ENCODE peak calls at places on chromosome 17, in five cellular contexts. B is fibroblast of lung, E is adrenal gland, G is neural progenitor cell, I is ovary. T is an unnamed sample.

GRCh38 chr17:570403-570802 is 144.2 kb downstream of the VPS53 start:
- DNase-seq in G (no peak), I (no peak), E (no peak), B (no peak), T (no peak)

GRCh38 chr17:17467720-17468119 is 9.1 kb upstream of the MED9 start:
- DNase-seq in G (no peak), E (peak; percentile 89), I (no peak), B (no peak), T (peak; percentile 89)

GRCh38 chr17:74994440-74994839 is 7.0 kb downstream of the CDR2L start:
- DNase-seq in I (no peak), G (no peak), E (no peak), B (no peak), T (no peak)

GRCh38 chr17:75542184-75542583 is 16.7 kb downstream of the LLGL2 start:
- DNase-seq in I (no peak), E (no peak), B (no peak), G (no peak), T (peak; percentile 64)

GRCh38 chr17:63986842-63987615 is 11.1 kb upstream of the PRR29 start:
- DNase-seq in B (no peak), I (no peak), G (no peak), E (no peak), T (no peak)

GRCh38 chr17:13230350-13230900 is 212.6 kb upstream of the ELAC2 start:
- DNase-seq in B (no peak), E (no peak), I (no peak), G (no peak), T (no peak)

GRCh38 chr17:52297230-52298010 is 138.9 kb upstream of the CA10 start:
- DNase-seq in I (no peak), E (peak; percentile 66), B (no peak), G (peak; percentile 5), T (no peak)

GRCh38 chr17:17959520-17960361 is 12.5 kb downstream of the TOM1L2 start:
- DNase-seq in I (no peak), E (no peak), B (peak; percentile 67), G (no peak), T (peak; percentile 43)

GRCh38 chr17:68057531-68057952 is 22.0 kb downstream of the KPNA2 start:
- DNase-seq in I (no peak), E (peak; percentile 71), B (peak; percentile 48), G (no peak), T (peak; percentile 46)

GRCh38 chr17:632551-632950 is 82.1 kb downstream of the VPS53 start:
- DNase-seq in B (no peak), I (no peak), G (no peak), E (no peak), T (no peak)

GRCh38 chr17:12887088-12887487 is 97.8 kb downstream of the ARHGAP44 start:
- DNase-seq in E (no peak), I (no peak), G (no peak), B (no peak), T (no peak)

GRCh38 chr17:75909051-75909811 is 4.5 kb upstream of the MRPL38 start:
- DNase-seq in I (no peak), G (no peak), B (no peak), E (no peak), T (no peak)

GRCh38 chr17:56297142-56297541 is 143.9 kb downstream of the ANKFN1 start:
- DNase-seq in B (peak; percentile 33), G (no peak), E (no peak), I (no peak), T (no peak)

GRCh38 chr17:79607941-79608728 is 2.7 kb downstream of the RBFOX3 start:
- DNase-seq in B (no peak), I (no peak), G (peak; percentile 88), E (no peak), T (no peak)

GRCh38 chr17:18226284-18226945 is 980 bp downstream of the LLGL1 start:
- DNase-seq in G (no peak), E (no peak), I (no peak), B (no peak), T (no peak)

GRCh38 chr17:32659419-32659842 is 172.6 kb downstream of the CDK5R1 start:
- DNase-seq in B (peak; percentile 65), G (peak; percentile 69), I (peak; percentile 70), E (peak; percentile 94), T (peak; percentile 74)

GRCh38 chr17:17555151-17555550 is 36.4 kb downstream of the PEMT start:
- DNase-seq in I (no peak), G (no peak), E (no peak), B (no peak), T (no peak)

GRCh38 chr17:6548578-6549330 is 7.6 kb downstream of the PITPNM3 start:
- DNase-seq in B (no peak), E (no peak), I (peak; percentile 56), G (no peak), T (no peak)

GRCh38 chr17:29126268-29126923 is 53.8 kb downstream of the MYO18A start:
- DNase-seq in I (no peak), B (no peak), G (no peak), E (no peak), T (no peak)

GRCh38 chr17:3983945-3984484 is 19.8 kb upstream of the ATP2A3 start:
- DNase-seq in I (no peak), B (peak; percentile 20), G (no peak), E (no peak), T (no peak)

GRCh38 chr17:79945591-79946255 is 89.9 kb downstream of the TBC1D16 start:
- DNase-seq in I (peak; percentile 31), E (no peak), B (no peak), G (no peak), T (no peak)

GRCh38 chr17:20157078-20157360 is 147.9 kb downstream of the SPECC1 start:
- DNase-seq in I (peak; percentile 45), G (peak; percentile 21), B (no peak), E (no peak), T (peak; percentile 32)

GRCh38 chr17:55540414-55541091 is 29.3 kb upstream of the SMIM36 start:
- DNase-seq in B (peak; percentile 17), E (no peak), G (no peak), I (no peak), T (no peak)

GRCh38 chr17:40341808-40342574 is 22.5 kb downstream of the GJD3 start:
- DNase-seq in E (peak; percentile 87), G (peak; percentile 84), I (peak; percentile 88), B (peak; percentile 58), T (peak; percentile 84)

GRCh38 chr17:16939606-16940115 is 32.3 kb downstream of the TNFRSF13B start:
- DNase-seq in E (peak; percentile 20), G (no peak), I (no peak), B (no peak), T (no peak)

GRCh38 chr17:354651-355556 is 2.3 kb upstream of the RPH3AL start:
- DNase-seq in I (no peak), B (no peak), G (no peak), E (no peak), T (peak; percentile 12)

GRCh38 chr17:77242118-77242800 is 101.5 kb downstream of the SEC14L1 start:
- DNase-seq in B (no peak), G (no peak), I (no peak), E (no peak), T (peak; percentile 16)

GRCh38 chr17:7312432-7313027 is 2.6 kb downstream of the GPS2 start:
- DNase-seq in E (no peak), I (no peak), B (no peak), G (no peak), T (no peak)

GRCh38 chr17:18889658-18890057 is 31.7 kb downstream of the PRPSAP2 start:
- DNase-seq in B (no peak), E (peak; percentile 44), I (no peak), G (no peak), T (no peak)

GRCh38 chr17:350706-351435 is 1.7 kb downstream of the RPH3AL start:
- DNase-seq in I (peak; percentile 87), G (no peak), B (peak; percentile 53), E (peak; percentile 95), T (peak; percentile 98)

GRCh38 chr17:19766421-19767270 is 18.5 kb upstream of the ALDH3A1 start:
- DNase-seq in E (peak; percentile 87), B (peak; percentile 53), I (peak; percentile 90), G (peak; percentile 84), T (peak; percentile 71)

GRCh38 chr17:17935321-17936271 is 36.6 kb downstream of the TOM1L2 start:
- DNase-seq in B (peak; percentile 93), I (no peak), G (no peak), E (peak; percentile 82), T (peak; percentile 83)

GRCh38 chr17:57603978-57604377 is 141.1 kb downstream of the CCDC182 start:
- DNase-seq in B (no peak), I (no peak), E (peak; percentile 60), G (no peak), T (peak; percentile 25)
- H3K27ac ChIP-seq in B (no peak overlapping the region), I (peak overlapping the region; percentile 63), E (no peak overlapping the region), G (no peak overlapping the region), T (peak overlapping the region; percentile 53)

GRCh38 chr17:47636273-47637030 is 13.3 kb upstream of the KPNB1 start:
- DNase-seq in B (no peak), E (no peak), I (no peak), G (no peak), T (no peak)

GRCh38 chr17:47633996-47634395 is 15.7 kb upstream of the KPNB1 start:
- DNase-seq in G (no peak), I (no peak), E (no peak), B (no peak), T (no peak)

GRCh38 chr17:47632991-47633390 is 16.7 kb upstream of the KPNB1 start:
- DNase-seq in B (no peak), I (no peak), G (no peak), E (no peak), T (no peak)

GRCh38 chr17:47635734-47636133 is 14.0 kb upstream of the KPNB1 start:
- DNase-seq in E (no peak), I (no peak), B (no peak), G (no peak), T (no peak)

GRCh38 chr17:47634870-47635269 is 14.8 kb upstream of the KPNB1 start:
- DNase-seq in I (no peak), B (no peak), E (no peak), G (no peak), T (no peak)
- H3K27ac ChIP-seq in I (no peak overlapping the region), B (no peak overlapping the region), E (no peak overlapping the region), G (no peak overlapping the region), T (no peak overlapping the region)

DNA sequence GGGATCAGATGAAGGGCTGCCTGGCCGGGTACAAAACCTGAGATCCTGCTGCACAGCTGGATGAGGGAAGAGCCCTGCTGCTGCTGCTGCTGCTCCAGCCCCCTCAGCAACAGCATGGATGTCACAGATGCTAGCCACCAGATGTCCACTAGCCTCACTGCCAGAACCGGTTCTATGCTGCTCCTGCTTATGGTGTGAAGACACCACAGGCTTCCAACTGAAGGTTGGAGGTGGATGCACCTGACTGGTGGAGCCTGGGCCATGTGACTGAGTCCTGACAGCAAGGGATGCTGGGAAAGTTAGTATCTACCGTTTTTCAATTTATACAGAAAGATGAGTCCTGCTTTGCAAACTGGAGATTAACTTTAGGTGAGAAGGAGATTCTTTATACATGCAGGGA is 17.6 kb downstream of the ACTG1 start:
- DNase-seq in E (no peak), G (peak; percentile 10), I (no peak), B (no peak), T (no peak)
- H3K27ac ChIP-seq in E (no peak overlapping the region), G (no peak overlapping the region), I (no peak overlapping the region), B (no peak overlapping the region), T (no peak overlapping the region)

DNA sequence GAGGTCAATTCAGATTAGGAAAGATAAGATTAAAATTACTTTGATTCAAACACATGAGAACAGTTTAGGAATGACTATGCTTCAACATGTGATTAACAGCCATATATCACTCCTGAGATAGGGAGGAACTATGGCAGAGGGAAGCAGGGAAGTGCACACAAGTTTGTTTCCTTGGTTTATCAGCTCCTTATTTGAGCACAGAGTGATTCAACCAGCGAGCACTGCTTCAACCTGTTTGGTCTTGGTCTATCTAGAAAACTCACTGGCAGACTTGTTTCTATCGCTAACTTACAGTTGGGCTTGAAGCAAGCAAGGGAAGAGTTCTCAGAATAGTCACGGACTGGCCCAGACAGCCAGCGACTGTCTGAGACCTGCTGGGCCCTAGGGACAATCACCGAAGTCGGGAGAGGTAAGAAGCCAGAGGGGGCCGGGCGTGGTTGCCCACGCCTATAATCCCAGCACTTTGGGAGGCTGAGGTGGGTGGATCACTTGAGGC is 23.5 kb downstream of the TUBG1 start:
- DNase-seq in B (no peak), I (no peak), G (no peak), E (no peak), T (peak; percentile 86)
- H3K27ac ChIP-seq in B (no peak overlapping the region), I (no peak overlapping the region), G (no peak overlapping the region), E (no peak overlapping the region), T (peak overlapping the region; percentile 24)